ENCODE peak calls at places on chromosomes 12 and 14, in four cellular contexts. G, J, L and D are unnamed samples.

GRCh38 chr12:48454675-48455074 is 17.7 kb upstream of the ANP32D start:
- DNase-seq in G (no peak), J (no peak), L (no peak), D (peak; percentile 61)

GRCh38 chr12:101490286-101490920 is 15.3 kb downstream of the SPIC start:
- DNase-seq in G (no peak), J (no peak), L (no peak), D (peak; percentile 72)

GRCh38 chr12:74066476-74066875 is 471.2 kb upstream of the ATXN7L3B start:
- DNase-seq in G (no peak), J (no peak), L (no peak), D (no peak)

GRCh38 chr12:12786716-12787601 is 1.5 kb downstream of the APOLD1 start:
- DNase-seq in G (peak; percentile 81), J (peak; percentile 82), L (peak; percentile 85), D (peak; percentile 89)

GRCh38 chr12:66131067-66131688 is 628 bp upstream of the LLPH start:
- DNase-seq in G (no peak), J (no peak), L (no peak), D (peak; percentile 50)

GRCh38 chr12:115174928-115175327 is 491.0 kb upstream of the TBX3 start:
- DNase-seq in G (no peak), J (no peak), L (no peak), D (no peak)

GRCh38 chr14:32073537-32074189 is 3.4 kb upstream of the ARHGAP5 start:
- DNase-seq in G (peak; percentile 65), J (peak; percentile 62), L (no peak), D (peak; percentile 95)

GRCh38 chr12:42834062-42834461 is 244.5 kb upstream of the PRICKLE1 start:
- DNase-seq in G (no peak), J (no peak), L (no peak), D (no peak)

GRCh38 chr12:22312336-22312735 is 22.2 kb downstream of the ST8SIA1 start:
- DNase-seq in G (no peak), J (no peak), L (peak; percentile 35), D (no peak)

GRCh38 chr14:84643438-84643837 is 886.5 kb upstream of the FLRT2 start:
- DNase-seq in G (no peak), J (no peak), L (no peak), D (no peak)

GRCh38 chr12:2976581-2976996 is 17.4 kb downstream of the TEAD4 start:
- DNase-seq in G (peak; percentile 30), J (no peak), L (no peak), D (no peak)

GRCh38 chr12:108518716-108519496 is 3.8 kb downstream of the FICD start:
- DNase-seq in G (no peak), J (no peak), L (no peak), D (no peak)

GRCh38 chr14:21940887-21941855 is 267.6 kb upstream of the OR4E1 start:
- DNase-seq in G (no peak), J (no peak), L (no peak), D (peak; percentile 74)

GRCh38 chr12:14554281-14555008 is 13.2 kb downstream of the PLBD1 start:
- DNase-seq in G (no peak), J (peak; percentile 52), L (peak; percentile 81), D (no peak)

GRCh38 chr12:90287585-90287984 is 578.9 kb upstream of the ATP2B1 start:
- DNase-seq in G (no peak), J (no peak), L (no peak), D (no peak)

GRCh38 chr14:68757618-68758081 is 35.2 kb downstream of the ZFP36L1 start:
- DNase-seq in G (no peak), J (peak; percentile 49), L (peak; percentile 26), D (no peak)

GRCh38 chr12:74890237-74890599 is 319.4 kb downstream of the KCNC2 start:
- DNase-seq in G (no peak), J (peak; percentile 46), L (no peak), D (no peak)

GRCh38 chr12:8661016-8661415 is 1.6 kb downstream of the MFAP5 start:
- DNase-seq in G (no peak), J (no peak), L (no peak), D (no peak)

GRCh38 chr12:112096667-112097066 is 11.9 kb downstream of the NAA25 start:
- DNase-seq in G (no peak), J (no peak), L (no peak), D (no peak)

GRCh38 chr12:27616356-27617150 is 79.7 kb upstream of the REP15 start:
- DNase-seq in G (no peak), J (no peak), L (no peak), D (no peak)

GRCh38 chr12:107549786-107550480 is 135.7 kb upstream of the PWP1 start:
- DNase-seq in G (no peak), J (no peak), L (no peak), D (no peak)

GRCh38 chr12:96403870-96404269 is 3.6 kb upstream of the CDK17 start:
- DNase-seq in G (no peak), J (no peak), L (no peak), D (no peak)

GRCh38 chr12:3061129-3061857 is 15.9 kb upstream of the TSPAN9 start:
- DNase-seq in G (no peak), J (no peak), L (no peak), D (no peak)

GRCh38 chr14:23145794-23146422 is 26.9 kb upstream of the CEBPE start:
- DNase-seq in G (no peak), J (no peak), L (no peak), D (no peak)

GRCh38 chr12:53047221-53048032 is 2.4 kb upstream of the TNS2 start:
- DNase-seq in G (peak; percentile 80), J (peak; percentile 86), L (peak; percentile 85), D (peak; percentile 82)

GRCh38 chr14:85573406-85573805 is 43.5 kb downstream of the FLRT2 start:
- DNase-seq in G (no peak), J (no peak), L (no peak), D (no peak)

GRCh38 chr12:106066051-106066705 is 72.6 kb downstream of the NUAK1 start:
- DNase-seq in G (no peak), J (no peak), L (no peak), D (no peak)

GRCh38 chr12:46743471-46743870 is 82.3 kb downstream of the SLC38A4 start:
- DNase-seq in G (no peak), J (no peak), L (no peak), D (no peak)

GRCh38 chr14:33589334-33589733 is 361.5 kb downstream of the EGLN3 start:
- DNase-seq in G (no peak), J (peak; percentile 77), L (no peak), D (no peak)

GRCh38 chr14:72463291-72463866 is 430.5 kb downstream of the DPF3 start:
- DNase-seq in G (no peak), J (no peak), L (no peak), D (no peak)
- H3K27ac ChIP-seq in G (no peak overlapping the region), J (no peak overlapping the region), L (no peak overlapping the region), D (no peak overlapping the region)

GRCh38 chr14:79598339-79598738 is 613.0 kb downstream of the DIO2 start:
- DNase-seq in G (no peak), J (no peak), L (no peak), D (no peak)

GRCh38 chr14:79600406-79600805 is 610.9 kb downstream of the DIO2 start:
- DNase-seq in G (no peak), J (no peak), L (no peak), D (no peak)

GRCh38 chr14:79596531-79596930 is 614.8 kb downstream of the DIO2 start:
- DNase-seq in G (no peak), J (no peak), L (no peak), D (no peak)

GRCh38 chr14:79601579-79601978 is 609.7 kb downstream of the DIO2 start:
- DNase-seq in G (no peak), J (no peak), L (no peak), D (no peak)

GRCh38 chr14:79597561-79597960 is 613.7 kb downstream of the DIO2 start:
- DNase-seq in G (no peak), J (no peak), L (no peak), D (no peak)
- H3K27ac ChIP-seq in G (no peak overlapping the region), J (no peak overlapping the region), L (no peak overlapping the region), D (no peak overlapping the region)

GRCh38 chr14:61553730-61554641 is 141.3 kb upstream of the HIF1A start:
- DNase-seq in G (no peak), J (peak; percentile 62), L (no peak), D (no peak)
- H3K27ac ChIP-seq in G (no peak overlapping the region), J (peak overlapping the region; percentile 22), L (no peak overlapping the region), D (peak overlapping the region; percentile 76)

DNA sequence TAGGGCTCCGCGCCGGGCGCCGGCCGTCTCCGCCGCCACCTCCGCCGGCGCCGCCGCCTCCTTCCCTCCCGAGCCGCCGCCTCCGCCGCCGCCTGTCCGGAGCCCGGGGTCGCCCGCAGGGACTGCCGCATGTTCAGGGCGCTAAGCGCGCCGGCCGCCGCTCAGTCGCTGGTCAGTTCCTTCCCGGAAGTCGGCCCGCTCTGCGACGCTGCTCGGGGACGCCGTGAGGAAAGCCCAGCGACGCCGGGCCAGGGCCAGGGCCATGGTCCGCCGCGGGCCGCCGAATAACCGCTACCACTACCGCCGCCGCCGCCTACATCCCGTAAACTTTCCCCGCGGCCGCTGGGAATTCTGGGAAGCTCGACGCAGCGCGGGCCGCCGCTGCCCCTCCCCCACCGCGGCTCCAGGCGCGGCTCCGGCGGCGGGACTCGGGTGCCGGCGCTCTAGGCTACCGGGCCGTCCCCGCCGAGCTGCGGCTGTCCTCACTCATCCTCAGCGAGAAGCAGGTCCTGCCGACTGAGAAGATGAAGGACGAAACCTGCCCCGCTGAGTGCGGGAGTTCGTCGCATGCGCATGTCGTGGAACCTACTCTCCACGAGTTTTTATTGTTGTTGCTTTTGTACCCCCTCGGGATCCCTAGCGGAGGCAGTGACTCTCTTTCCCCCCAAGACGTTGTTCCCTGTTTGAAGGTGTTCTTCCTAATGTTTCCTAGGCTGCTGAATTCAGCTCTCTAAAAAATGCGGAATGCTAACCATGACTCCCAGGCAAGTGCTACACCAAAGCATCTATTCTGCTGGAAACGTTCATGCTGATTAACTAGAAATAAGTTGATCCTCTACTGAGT is at the start of gene SAV1:
- DNase-seq in G (peak; percentile 56), J (peak; percentile 83), L (peak; percentile 89), D (peak; percentile 85)
- H3K27ac ChIP-seq in G (peak within 1 kb of the TSS; percentile 34), J (peak within 1 kb of the TSS; percentile 93), L (peak within 1 kb of the TSS; percentile 91), D (no peak within 1 kb of the TSS)

GRCh38 chr12:77847060-77847541 is 16.4 kb downstream of the NAV3 start:
- DNase-seq in G (no peak), J (no peak), L (no peak), D (no peak)

GRCh38 chr12:77855548-77855947 is 24.9 kb downstream of the NAV3 start:
- DNase-seq in G (no peak), J (no peak), L (peak; percentile 20), D (no peak)

GRCh38 chr12:77847665-77848431 is 17.2 kb downstream of the NAV3 start:
- DNase-seq in G (no peak), J (no peak), L (no peak), D (no peak)

GRCh38 chr12:77845831-77846230 is 15.1 kb downstream of the NAV3 start:
- DNase-seq in G (no peak), J (no peak), L (no peak), D (no peak)

GRCh38 chr12:77850698-77851097 is 20.0 kb downstream of the NAV3 start:
- DNase-seq in G (no peak), J (no peak), L (no peak), D (no peak)
- H3K27ac ChIP-seq in G (no peak overlapping the region), J (no peak overlapping the region), L (no peak overlapping the region), D (no peak overlapping the region)

DNA sequence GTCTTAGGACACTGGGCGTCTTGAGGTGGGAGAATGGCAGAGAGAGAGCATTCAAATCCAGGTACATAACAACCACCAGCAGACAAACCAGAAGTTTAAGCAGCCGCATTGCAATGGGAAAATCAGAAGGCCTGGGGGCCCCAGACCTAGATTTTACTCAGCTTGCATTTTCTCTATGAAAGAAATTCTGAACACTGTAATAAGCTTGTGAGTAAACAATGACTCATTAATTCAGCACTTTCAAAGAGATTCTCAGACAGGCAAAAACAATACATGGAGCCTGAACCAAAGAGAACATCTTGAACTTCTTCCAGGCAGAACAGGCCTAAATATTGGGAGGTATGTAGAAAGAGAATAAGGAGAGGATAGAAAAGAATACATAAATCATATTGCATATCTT is 69.8 kb upstream of the IFNG-AS1 start:
- DNase-seq in G (no peak), J (no peak), L (no peak), D (no peak)
- H3K27ac ChIP-seq in G (no peak overlapping the region), J (no peak overlapping the region), L (no peak overlapping the region), D (no peak overlapping the region)